ENCODE peak calls at places on chromosomes 3 and 15, in six cellular contexts. One of them, this sample, is unnamed.

GRCh38 chr3:164683516-164683915 is 394.8 kb downstream of the SI start:
- DNase-seq in heart left ventricle: no peak
- DNase-seq in HCT116: no peak
- DNase-seq in substantia nigra: no peak
- DNase-seq in naive thymus-derived CD4-positive, alpha-beta T cell: no peak
- DNase-seq in neural progenitor cell: no peak
- DNase-seq in this sample: no peak

GRCh38 chr15:25658560-25658959 is 204.6 kb downstream of the ATP10A start:
- DNase-seq in naive thymus-derived CD4-positive, alpha-beta T cell: no peak
- DNase-seq in heart left ventricle: no peak
- DNase-seq in neural progenitor cell: no peak
- DNase-seq in HCT116: no peak
- DNase-seq in substantia nigra: no peak
- DNase-seq in this sample: no peak

GRCh38 chr15:64490598-64491259 is 30.4 kb downstream of the ZNF609 start:
- DNase-seq in naive thymus-derived CD4-positive, alpha-beta T cell: no peak
- DNase-seq in heart left ventricle: no peak
- DNase-seq in HCT116: no peak
- DNase-seq in neural progenitor cell: no peak
- DNase-seq in substantia nigra: no peak
- DNase-seq in this sample: no peak

GRCh38 chr3:40264437-40264836 is 45.1 kb upstream of the EIF1B start:
- DNase-seq in neural progenitor cell: no peak
- DNase-seq in HCT116: no peak
- DNase-seq in substantia nigra: no peak
- DNase-seq in heart left ventricle: no peak
- DNase-seq in naive thymus-derived CD4-positive, alpha-beta T cell: no peak
- DNase-seq in this sample: no peak

GRCh38 chr15:45128971-45129639 is 574 bp downstream of the DUOXA1 start:
- DNase-seq in HCT116: no peak
- DNase-seq in heart left ventricle: peak
- DNase-seq in naive thymus-derived CD4-positive, alpha-beta T cell: no peak
- DNase-seq in neural progenitor cell: peak
- DNase-seq in substantia nigra: no peak
- DNase-seq in this sample: no peak

GRCh38 chr15:71272932-71273331 is 157.7 kb downstream of the THSD4 start:
- DNase-seq in HCT116: no peak
- DNase-seq in neural progenitor cell: no peak
- DNase-seq in substantia nigra: no peak
- DNase-seq in naive thymus-derived CD4-positive, alpha-beta T cell: no peak
- DNase-seq in heart left ventricle: no peak
- DNase-seq in this sample: peak

GRCh38 chr3:169634618-169635236 is 28.8 kb downstream of the MECOM start:
- DNase-seq in neural progenitor cell: no peak
- DNase-seq in heart left ventricle: peak
- DNase-seq in substantia nigra: no peak
- DNase-seq in HCT116: no peak
- DNase-seq in naive thymus-derived CD4-positive, alpha-beta T cell: no peak
- DNase-seq in this sample: no peak

GRCh38 chr3:125594581-125595011 is 701 bp downstream of the OSBPL11 start:
- DNase-seq in heart left ventricle: no peak
- DNase-seq in substantia nigra: no peak
- DNase-seq in neural progenitor cell: peak
- DNase-seq in HCT116: no peak
- DNase-seq in naive thymus-derived CD4-positive, alpha-beta T cell: peak
- DNase-seq in this sample: no peak

GRCh38 chr3:52268036-52268435 is 10.4 kb downstream of the WDR82 start:
- DNase-seq in naive thymus-derived CD4-positive, alpha-beta T cell: peak
- DNase-seq in neural progenitor cell: no peak
- DNase-seq in heart left ventricle: no peak
- DNase-seq in HCT116: no peak
- DNase-seq in substantia nigra: no peak
- DNase-seq in this sample: no peak

GRCh38 chr15:76684002-76684401 is 221.1 kb downstream of the SCAPER start:
- DNase-seq in naive thymus-derived CD4-positive, alpha-beta T cell: no peak
- DNase-seq in heart left ventricle: no peak
- DNase-seq in substantia nigra: no peak
- DNase-seq in HCT116: no peak
- DNase-seq in neural progenitor cell: no peak
- DNase-seq in this sample: no peak

GRCh38 chr3:37140899-37141541 is 33.4 kb downstream of the LRRFIP2 start:
- DNase-seq in neural progenitor cell: no peak
- DNase-seq in HCT116: no peak
- DNase-seq in heart left ventricle: no peak
- DNase-seq in substantia nigra: no peak
- DNase-seq in naive thymus-derived CD4-positive, alpha-beta T cell: no peak
- DNase-seq in this sample: no peak

GRCh38 chr15:79176151-79176550 is 85.6 kb upstream of the RASGRF1 start:
- DNase-seq in neural progenitor cell: no peak
- DNase-seq in naive thymus-derived CD4-positive, alpha-beta T cell: no peak
- DNase-seq in HCT116: no peak
- DNase-seq in substantia nigra: no peak
- DNase-seq in heart left ventricle: no peak
- DNase-seq in this sample: no peak

GRCh38 chr15:79184465-79184892 is 93.9 kb upstream of the RASGRF1 start:
- DNase-seq in HCT116: peak
- DNase-seq in substantia nigra: peak
- DNase-seq in naive thymus-derived CD4-positive, alpha-beta T cell: peak
- DNase-seq in neural progenitor cell: peak
- DNase-seq in heart left ventricle: peak
- DNase-seq in this sample: peak

GRCh38 chr15:79179597-79179996 is 89.0 kb upstream of the RASGRF1 start:
- DNase-seq in HCT116: no peak
- DNase-seq in naive thymus-derived CD4-positive, alpha-beta T cell: no peak
- DNase-seq in heart left ventricle: no peak
- DNase-seq in neural progenitor cell: no peak
- DNase-seq in substantia nigra: no peak
- DNase-seq in this sample: no peak

GRCh38 chr15:79180318-79180717 is 89.7 kb upstream of the RASGRF1 start:
- DNase-seq in neural progenitor cell: no peak
- DNase-seq in heart left ventricle: no peak
- DNase-seq in HCT116: no peak
- DNase-seq in substantia nigra: no peak
- DNase-seq in naive thymus-derived CD4-positive, alpha-beta T cell: no peak
- DNase-seq in this sample: no peak

GRCh38 chr15:79179108-79179561 is 88.6 kb upstream of the RASGRF1 start:
- DNase-seq in substantia nigra: no peak
- DNase-seq in neural progenitor cell: no peak
- DNase-seq in heart left ventricle: no peak
- DNase-seq in naive thymus-derived CD4-positive, alpha-beta T cell: no peak
- DNase-seq in HCT116: no peak
- DNase-seq in this sample: peak
- H3K27ac ChIP-seq in substantia nigra: no peak
- H3K27ac ChIP-seq in neural progenitor cell: no peak
- H3K27ac ChIP-seq in heart left ventricle: no peak
- H3K27ac ChIP-seq in naive thymus-derived CD4-positive, alpha-beta T cell: no peak
- H3K27ac ChIP-seq in HCT116: no peak
- H3K27ac ChIP-seq in this sample: no peak

DNA sequence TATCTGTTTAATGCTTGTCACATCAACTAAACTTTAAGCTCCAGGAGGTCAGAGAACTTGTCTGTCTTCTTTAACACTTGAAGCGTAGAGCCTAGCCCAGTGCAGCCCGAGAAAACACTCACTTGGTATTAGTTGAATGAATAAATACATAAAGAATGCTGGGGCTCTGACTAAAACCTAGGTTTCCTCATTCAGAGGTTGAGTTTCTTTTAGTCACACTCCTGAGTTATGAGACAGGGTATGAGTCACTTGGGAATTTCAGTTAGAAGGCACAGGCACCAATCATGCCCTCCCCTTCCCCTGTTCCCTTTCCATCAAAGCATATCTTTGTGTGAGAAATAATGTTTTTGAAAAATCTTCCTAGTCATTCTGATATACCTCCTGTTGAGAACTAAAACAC is 589.8 kb upstream of the DPPA4 start:
- DNase-seq in substantia nigra: no peak
- DNase-seq in HCT116: peak
- DNase-seq in neural progenitor cell: no peak
- DNase-seq in naive thymus-derived CD4-positive, alpha-beta T cell: no peak
- DNase-seq in heart left ventricle: no peak
- DNase-seq in this sample: peak
- H3K27ac ChIP-seq in substantia nigra: no peak
- H3K27ac ChIP-seq in HCT116: peak
- H3K27ac ChIP-seq in neural progenitor cell: no peak
- H3K27ac ChIP-seq in naive thymus-derived CD4-positive, alpha-beta T cell: no peak
- H3K27ac ChIP-seq in heart left ventricle: no peak
- H3K27ac ChIP-seq in this sample: peak

DNA sequence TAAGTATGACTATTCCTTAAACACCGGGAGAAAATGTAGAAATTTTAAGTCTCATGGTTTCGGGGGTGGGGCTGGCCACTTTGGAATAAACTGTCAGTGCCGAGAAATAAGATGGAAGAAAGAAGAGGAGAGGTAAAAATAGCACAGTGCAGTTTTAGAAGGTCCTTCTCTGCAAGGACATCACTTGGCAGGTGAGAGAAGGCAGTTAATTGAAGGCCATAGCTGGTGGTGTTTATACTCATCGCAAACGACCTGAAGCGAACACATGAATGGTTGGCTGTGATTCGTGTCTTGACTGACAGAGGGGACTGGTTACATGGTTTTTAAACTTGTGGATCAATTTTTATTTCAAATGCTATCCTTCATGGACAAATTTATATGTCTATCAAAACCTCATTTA is 54.9 kb upstream of the SENP5 start:
- DNase-seq in naive thymus-derived CD4-positive, alpha-beta T cell: no peak
- DNase-seq in HCT116: no peak
- DNase-seq in neural progenitor cell: no peak
- DNase-seq in heart left ventricle: no peak
- DNase-seq in substantia nigra: no peak
- DNase-seq in this sample: no peak
- H3K27ac ChIP-seq in naive thymus-derived CD4-positive, alpha-beta T cell: no peak
- H3K27ac ChIP-seq in HCT116: no peak
- H3K27ac ChIP-seq in neural progenitor cell: no peak
- H3K27ac ChIP-seq in heart left ventricle: no peak
- H3K27ac ChIP-seq in substantia nigra: no peak
- H3K27ac ChIP-seq in this sample: no peak

DNA sequence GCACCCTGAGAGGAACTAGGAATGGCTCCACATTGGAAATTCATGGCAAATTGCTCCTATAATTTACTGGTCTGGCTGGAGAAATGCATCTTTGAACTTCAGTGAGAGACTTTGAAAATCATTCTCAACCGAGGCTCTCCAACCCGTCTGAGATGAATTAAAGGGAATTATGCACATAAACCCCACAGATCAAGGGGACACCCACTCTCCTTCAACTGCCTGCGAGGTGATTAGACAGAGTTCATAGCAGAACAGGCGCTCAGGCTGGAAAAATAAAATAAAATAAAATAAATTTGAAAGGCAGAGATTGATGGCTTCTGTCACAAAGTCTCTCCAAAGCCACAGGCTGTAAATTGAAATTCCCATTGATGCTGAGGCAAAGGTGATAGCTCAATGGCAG is 37.7 kb downstream of the MEGF11 start:
- DNase-seq in substantia nigra: no peak
- DNase-seq in naive thymus-derived CD4-positive, alpha-beta T cell: no peak
- DNase-seq in neural progenitor cell: no peak
- DNase-seq in HCT116: no peak
- DNase-seq in heart left ventricle: no peak
- DNase-seq in this sample: no peak
- H3K27ac ChIP-seq in substantia nigra: no peak
- H3K27ac ChIP-seq in naive thymus-derived CD4-positive, alpha-beta T cell: no peak
- H3K27ac ChIP-seq in neural progenitor cell: no peak
- H3K27ac ChIP-seq in HCT116: no peak
- H3K27ac ChIP-seq in heart left ventricle: no peak
- H3K27ac ChIP-seq in this sample: no peak

GRCh38 chr3:32041316-32041715 is 59.8 kb downstream of the ZNF860 start:
- DNase-seq in neural progenitor cell: no peak
- DNase-seq in HCT116: no peak
- DNase-seq in naive thymus-derived CD4-positive, alpha-beta T cell: no peak
- DNase-seq in heart left ventricle: no peak
- DNase-seq in substantia nigra: no peak
- DNase-seq in this sample: no peak

GRCh38 chr3:32037932-32038271 is 56.4 kb downstream of the ZNF860 start:
- DNase-seq in neural progenitor cell: no peak
- DNase-seq in substantia nigra: no peak
- DNase-seq in naive thymus-derived CD4-positive, alpha-beta T cell: no peak
- DNase-seq in heart left ventricle: no peak
- DNase-seq in HCT116: no peak
- DNase-seq in this sample: no peak
- H3K27ac ChIP-seq in neural progenitor cell: no peak
- H3K27ac ChIP-seq in substantia nigra: no peak
- H3K27ac ChIP-seq in naive thymus-derived CD4-positive, alpha-beta T cell: no peak
- H3K27ac ChIP-seq in heart left ventricle: no peak
- H3K27ac ChIP-seq in HCT116: no peak
- H3K27ac ChIP-seq in this sample: no peak